ENCODE peak calls at places on chromosomes 4 and X, in eight cellular contexts. A, J, D, I, F, B, L and X are unnamed samples. For H4K20me1, the result is how much of the 10 kb centered on the place peaks cover.

GRCh38 chr4:131063878-131064277 is 1967.9 kb downstream of the C4orf33 start:
- DNase-seq in D (no peak), A (peak), B (no peak), I (no peak), L (no peak), F (no peak), J (peak), X (no peak)

GRCh38 chr4:113232194-113232593 is 182.7 kb downstream of the ANK2 start:
- DNase-seq in L (no peak), D (peak), A (peak), B (no peak), F (no peak), I (no peak), J (no peak), X (no peak)

GRCh38 chr4:13985824-13986223 is 358.3 kb upstream of the BOD1L1 start:
- DNase-seq in J (no peak), B (no peak), I (no peak), A (peak), D (peak), F (no peak), L (no peak), X (no peak)

GRCh38 chr4:86934147-86934771 is 552 bp upstream of the AFF1 start:
- DNase-seq in F (no peak), B (peak), D (no peak), A (peak), I (no peak), J (no peak), L (no peak), X (no peak)

GRCh38 chr4:10053635-10054453 is 32.5 kb upstream of the SLC2A9 start:
- DNase-seq in L (no peak), I (no peak), F (no peak), A (no peak), D (no peak), B (no peak), J (no peak), X (no peak)

GRCh38 chr4:173448103-173448502 is 49.2 kb upstream of the SCRG1 start:
- DNase-seq in L (no peak), B (peak), F (no peak), D (peak), A (peak), I (no peak), J (no peak), X (no peak)

GRCh38 chrX:111322231-111322855 is 52.1 kb upstream of the CAPN6 start:
- DNase-seq in F (no peak), J (no peak), I (no peak), L (no peak), B (no peak), D (no peak), A (no peak), X (no peak)

GRCh38 chr4:61395754-61396153 is 195.6 kb downstream of the ADGRL3 start:
- DNase-seq in I (no peak), B (no peak), L (no peak), D (no peak), F (no peak), A (no peak), J (no peak), X (no peak)

GRCh38 chr4:99670409-99671073 is 12.9 kb upstream of the C4orf54 start:
- DNase-seq in J (no peak), L (no peak), I (no peak), A (no peak), F (no peak), B (no peak), D (no peak), X (no peak)

GRCh38 chr4:110208419-110208818 is 10.0 kb upstream of the ELOVL6 start:
- DNase-seq in D (no peak), A (no peak), F (no peak), B (no peak), L (no peak), J (no peak), I (no peak), X (no peak)

GRCh38 chr4:41597494-41597893 is 59.5 kb downstream of the LIMCH1 start:
- DNase-seq in I (no peak), A (no peak), B (no peak), L (no peak), J (no peak), D (no peak), F (no peak), X (no peak)

DNA sequence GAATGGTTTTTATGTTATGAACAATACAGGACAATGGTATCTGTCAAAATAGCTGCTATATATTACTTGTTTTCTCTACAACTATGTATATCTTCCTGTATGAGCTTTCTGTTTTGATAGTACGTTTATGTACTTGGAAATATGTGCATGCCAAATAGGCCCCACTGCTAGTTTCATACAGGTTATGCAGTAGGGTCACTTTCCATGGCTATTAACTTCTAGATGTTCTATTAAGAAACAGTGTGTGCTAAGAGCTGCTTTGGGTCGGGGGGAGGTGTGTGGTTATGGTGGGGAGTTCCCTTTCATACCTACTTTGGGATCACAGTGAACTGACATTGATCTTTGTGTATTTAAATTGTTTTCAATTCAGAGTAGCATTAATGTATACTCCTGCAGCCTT is 30.9 kb downstream of the RBPJ start:
- DNase-seq in D (no peak), B (no peak), L (no peak), I (no peak), J (no peak), F (no peak), A (no peak), X (no peak)
- H4K20me1 ChIP-seq in D (half or more), B (under half), L (under half), I (under half), J (under half), F (under half), A (under half), X (under half)

GRCh38 chr4:2813446-2814405 is 20.8 kb downstream of the SH3BP2 start:
- DNase-seq in B (no peak), F (no peak), L (no peak), D (no peak), I (no peak), A (no peak), J (no peak), X (no peak)
- H4K20me1 ChIP-seq in B (under half), F (under half), L (under half), D (under half), I (under half), A (under half), J (under half), X (under half)

DNA sequence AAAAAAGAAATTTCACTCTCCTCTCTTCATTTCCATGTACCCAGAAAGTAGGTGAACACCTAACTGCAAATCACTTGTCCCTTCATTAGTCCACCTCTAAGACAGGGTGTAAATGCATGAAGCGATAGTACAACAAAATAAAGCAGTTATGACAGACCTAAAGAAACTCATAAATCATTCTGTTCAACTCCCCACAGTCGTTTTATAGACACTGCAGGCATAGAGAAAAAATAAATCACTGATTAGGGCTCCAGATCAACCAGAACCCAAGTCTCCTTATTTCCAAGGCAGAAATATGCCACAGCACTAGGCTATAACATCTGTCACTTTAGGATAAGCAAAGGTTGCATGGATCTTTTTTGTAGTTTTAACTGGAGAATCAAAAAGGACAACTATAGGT is 3.0 kb downstream of the RASGEF1B start:
- DNase-seq in L (no peak), I (no peak), J (no peak), F (no peak), D (no peak), A (no peak), B (no peak), X (no peak)
- H4K20me1 ChIP-seq in L (under half), I (under half), J (under half), F (under half), D (under half), A (under half), B (under half), X (under half)

GRCh38 chr4:153543351-153543750 is 77.2 kb downstream of the TMEM131L start:
- DNase-seq in D (no peak), L (no peak), F (no peak), B (no peak), I (no peak), A (no peak), J (no peak), X (no peak)

GRCh38 chr4:153545822-153546221 is 79.7 kb downstream of the TMEM131L start:
- DNase-seq in I (no peak), D (no peak), F (no peak), A (no peak), L (no peak), J (no peak), B (no peak), X (no peak)

GRCh38 chr4:153542131-153542530 is 76.0 kb downstream of the TMEM131L start:
- DNase-seq in F (no peak), B (no peak), L (no peak), I (no peak), D (no peak), A (no peak), J (no peak), X (no peak)

GRCh38 chr4:153541426-153542096 is 75.4 kb downstream of the TMEM131L start:
- DNase-seq in J (peak), F (no peak), I (no peak), B (no peak), A (peak), L (peak), D (peak), X (no peak)

DNA sequence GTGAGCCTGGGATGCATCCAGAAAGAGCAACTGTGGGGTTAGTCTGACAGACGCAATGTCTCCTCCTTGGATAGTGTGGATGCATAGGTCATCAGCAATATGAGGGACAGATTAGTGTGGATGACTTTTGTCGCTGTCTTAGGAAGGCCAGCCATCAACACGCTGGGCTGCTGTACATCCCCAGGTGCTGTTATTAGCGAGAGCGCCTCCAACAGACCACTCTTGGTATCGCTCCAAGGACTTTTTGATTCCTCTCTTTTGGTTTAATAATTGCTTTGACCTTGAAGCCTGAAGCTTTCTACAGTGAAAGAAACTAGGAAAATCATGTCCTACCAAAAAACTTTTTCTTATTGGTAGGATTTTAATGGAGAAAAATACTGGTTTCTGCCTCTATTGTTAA is 76.7 kb downstream of the TMEM131L start:
- DNase-seq in L (no peak), B (no peak), I (no peak), A (no peak), F (no peak), D (no peak), J (no peak), X (no peak)
- H4K20me1 ChIP-seq in L (under half), B (under half), I (under half), A (under half), F (under half), D (under half), J (under half), X (under half)

DNA sequence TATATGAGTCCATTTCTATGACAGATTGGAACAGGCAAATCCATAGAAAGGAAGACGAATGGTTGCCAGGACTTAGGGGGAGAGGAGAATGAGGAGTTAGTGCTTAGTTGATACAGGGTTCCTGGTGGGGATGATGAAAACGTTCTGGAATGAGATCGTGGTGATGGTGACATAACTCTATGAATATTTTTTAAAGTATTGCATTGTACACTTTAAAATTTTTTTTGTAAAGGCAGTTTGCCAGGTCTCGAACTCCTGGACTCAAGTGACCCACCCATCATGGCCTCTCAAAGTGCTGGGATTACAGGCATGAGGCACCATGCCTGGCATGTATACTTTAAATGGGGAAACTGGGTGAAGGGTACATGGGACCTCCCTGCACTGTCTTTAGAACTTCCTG is 9.9 kb upstream of the CCNQ start:
- DNase-seq in D (peak), A (peak), I (no peak), L (no peak), F (no peak), J (no peak), B (no peak), X (no peak)
- H4K20me1 ChIP-seq in D (under half), A (under half), I (under half), L (under half), F (under half), J (under half), B (under half), X (under half)